ENCODE peak calls at places on chromosome 9, in eight cellular contexts. M is PC-3; Y is keratinocyte; O is CD4-positive, alpha-beta memory T cell; D is fibroblast of lung; U is tibial nerve; R is right cardiac atrium; K is stomach. I is an unnamed sample. For H3K4me1, the result is how much of the 10 kb centered on the place peaks cover.

GRCh38 chr9:38708759-38709158 is 11.2 kb downstream of the FAM240B start:
- DNase-seq in U (no peak), K (no peak), D (peak), M (peak), R (no peak), Y (no peak), O (no peak), I (no peak)

GRCh38 chr9:82074144-82074543 is 85.6 kb downstream of the SPATA31D1 start:
- DNase-seq in Y (no peak), R (no peak), M (no peak), D (no peak), K (no peak), O (no peak), U (no peak), I (no peak)

GRCh38 chr9:87529666-87530065 is 32.0 kb downstream of the DAPK1 start:
- DNase-seq in O (no peak), D (no peak), Y (no peak), K (no peak), M (no peak), R (no peak), U (no peak), I (no peak)

GRCh38 chr9:112091805-112092204 is 83.3 kb downstream of the SUSD1 start:
- DNase-seq in M (no peak), D (peak), U (no peak), K (no peak), R (peak), Y (no peak), O (no peak), I (no peak)

GRCh38 chr9:100442072-100442471 is 15.1 kb downstream of the MSANTD3 start:
- DNase-seq in U (no peak), K (no peak), R (no peak), M (no peak), Y (no peak), O (no peak), D (no peak), I (no peak)

GRCh38 chr9:93017621-93018020 is 40.9 kb upstream of the SUSD3 start:
- DNase-seq in D (no peak), Y (no peak), O (peak), R (no peak), K (peak), U (no peak), M (no peak), I (no peak)

GRCh38 chr9:37436540-37436939 is 14.0 kb downstream of the GRHPR start:
- DNase-seq in R (peak), M (no peak), D (no peak), Y (no peak), O (no peak), K (no peak), U (no peak), I (no peak)

GRCh38 chr9:134369416-134370212 is 43.4 kb downstream of the RXRA start:
- DNase-seq in Y (no peak), U (no peak), O (no peak), K (no peak), M (no peak), R (no peak), D (no peak), I (no peak)

GRCh38 chr9:107942870-107943269 is 453.3 kb upstream of the KLF4 start:
- DNase-seq in R (no peak), O (no peak), D (no peak), U (no peak), K (no peak), M (peak), Y (no peak), I (no peak)

GRCh38 chr9:93259490-93260289 is 75.8 kb downstream of the WNK2 start:
- DNase-seq in O (no peak), U (no peak), Y (no peak), K (peak), M (no peak), R (no peak), D (no peak), I (no peak)

GRCh38 chr9:32742296-32742695 is 41.0 kb upstream of the TMEM215 start:
- DNase-seq in U (no peak), Y (peak), R (no peak), D (peak), O (no peak), M (peak), K (no peak), I (no peak)

GRCh38 chr9:135359764-135360163 is 119.8 kb upstream of the PPP1R26 start:
- DNase-seq in R (no peak), Y (no peak), K (no peak), D (no peak), O (no peak), U (no peak), M (no peak), I (no peak)

GRCh38 chr9:108002296-108003056 is 512.9 kb upstream of the KLF4 start:
- DNase-seq in K (no peak), Y (no peak), O (no peak), R (peak), D (no peak), U (peak), M (no peak), I (no peak)

GRCh38 chr9:93630806-93631411 is 54.5 kb downstream of the PHF2 start:
- DNase-seq in K (no peak), Y (no peak), D (no peak), M (no peak), O (no peak), R (peak), U (no peak), I (no peak)

GRCh38 chr9:70081120-70081495 is 37.5 kb downstream of the MAMDC2 start:
- DNase-seq in D (peak), K (no peak), R (no peak), Y (no peak), M (peak), O (no peak), U (peak), I (no peak)

GRCh38 chr9:135523521-135524129 is 2.4 kb downstream of the LCN1 start:
- DNase-seq in U (no peak), D (no peak), R (no peak), M (no peak), Y (no peak), O (no peak), K (peak), I (no peak)

GRCh38 chr9:89873801-89874200 is 269.0 kb downstream of the GADD45G start:
- DNase-seq in R (no peak), O (no peak), D (no peak), U (no peak), Y (no peak), M (no peak), K (no peak), I (no peak)

GRCh38 chr9:78572266-78572665 is 275.3 kb downstream of the PSAT1 start:
- DNase-seq in Y (no peak), M (peak), R (no peak), K (no peak), U (no peak), O (no peak), D (no peak), I (no peak)

GRCh38 chr9:86407022-86407421 is 52.8 kb upstream of the TUT7 start:
- DNase-seq in K (peak), D (peak), M (peak), O (no peak), Y (peak), U (no peak), R (no peak), I (no peak)

GRCh38 chr9:34362614-34363013 is 14.1 kb downstream of the MYORG start:
- DNase-seq in D (no peak), K (peak), Y (no peak), O (no peak), M (no peak), U (no peak), R (no peak), I (no peak)

GRCh38 chr9:38384990-38385848 is 7.3 kb upstream of the ALDH1B1 start:
- DNase-seq in R (no peak), U (no peak), M (no peak), O (no peak), K (no peak), Y (no peak), D (no peak), I (no peak)

GRCh38 chr9:35611230-35611797 is 6.3 kb downstream of the TESK1 start:
- DNase-seq in D (peak), K (peak), U (peak), Y (no peak), O (peak), M (peak), R (peak), I (peak)

GRCh38 chr9:77453857-77454647 is 194.1 kb downstream of the GNA14 start:
- DNase-seq in M (no peak), Y (no peak), K (no peak), U (no peak), O (no peak), R (no peak), D (no peak), I (no peak)

GRCh38 chr9:116506685-116507084 is 180.4 kb upstream of the TRIM32 start:
- DNase-seq in Y (no peak), D (peak), M (peak), K (no peak), U (no peak), R (no peak), O (no peak), I (no peak)

GRCh38 chr9:119951090-119951489 is 581.9 kb upstream of the BRINP1 start:
- DNase-seq in D (peak), R (peak), M (no peak), U (no peak), O (no peak), K (no peak), Y (no peak), I (no peak)

GRCh38 chr9:336039-336438 is 121.4 kb downstream of the DOCK8 start:
- DNase-seq in D (no peak), Y (no peak), M (peak), R (no peak), U (no peak), O (no peak), K (peak), I (no peak)

GRCh38 chr9:111179577-111179976 is 141.3 kb upstream of the LPAR1 start:
- DNase-seq in R (peak), Y (no peak), K (no peak), M (no peak), U (peak), D (peak), O (no peak), I (no peak)

GRCh38 chr9:89555426-89556375 is 49.1 kb upstream of the GADD45G start:
- DNase-seq in Y (no peak), D (no peak), U (no peak), K (no peak), R (no peak), O (no peak), M (no peak), I (no peak)

GRCh38 chr9:6214903-6215302 is 704 bp upstream of the IL33 start:
- DNase-seq in M (no peak), U (no peak), D (peak), Y (no peak), R (no peak), O (no peak), K (no peak), I (no peak)

GRCh38 chr9:80231847-80232246 is 660.1 kb downstream of the TLE4 start:
- DNase-seq in U (no peak), M (no peak), R (no peak), K (no peak), D (no peak), O (no peak), Y (no peak), I (no peak)

GRCh38 chr9:133356391-133357091 is at the start of the genes SURF1 and SURF2:
- DNase-seq in D (peak), R (peak), K (peak), U (peak), O (peak), Y (no peak), M (peak), I (peak)

GRCh38 chr9:91817493-91818225 is 132.4 kb downstream of the ROR2 start:
- DNase-seq in U (no peak), D (peak), O (no peak), R (no peak), Y (no peak), M (no peak), K (no peak), I (no peak)

GRCh38 chr9:69444021-69444420 is 119.0 kb downstream of the ENTREP1 start:
- DNase-seq in Y (no peak), D (peak), R (no peak), O (no peak), K (no peak), U (no peak), M (no peak), I (no peak)

GRCh38 chr9:111857555-111858211 is 38.9 kb upstream of the UGCG start:
- DNase-seq in M (peak), U (peak), R (no peak), D (no peak), Y (no peak), K (no peak), O (no peak), I (no peak)

GRCh38 chr9:100437860-100438805 is 11.2 kb downstream of the MSANTD3 start:
- DNase-seq in M (peak), D (peak), O (peak), R (peak), U (peak), Y (peak), K (peak), I (peak)

GRCh38 chr9:68844623-68845612 is 139.9 kb downstream of the PIP5K1B start:
- DNase-seq in R (peak), Y (no peak), D (no peak), M (peak), K (peak), U (peak), O (no peak), I (no peak)

GRCh38 chr9:92395617-92396016 is 8.8 kb downstream of the OGN start:
- DNase-seq in M (no peak), R (no peak), D (no peak), Y (no peak), O (no peak), U (no peak), K (no peak), I (no peak)

GRCh38 chr9:16611969-16612368 is 258.5 kb downstream of the BNC2 start:
- DNase-seq in K (no peak), D (peak), R (no peak), U (no peak), Y (no peak), O (no peak), M (no peak), I (no peak)

GRCh38 chr9:91332476-91333231 is 29.1 kb downstream of the AUH start:
- DNase-seq in O (no peak), Y (no peak), K (no peak), U (no peak), D (no peak), R (no peak), M (no peak), I (no peak)

GRCh38 chr9:124263800-124264426 is 6.2 kb downstream of the NEK6 start:
- DNase-seq in M (no peak), Y (no peak), D (no peak), K (no peak), R (peak), U (no peak), O (no peak), I (no peak)

GRCh38 chr9:124262596-124263045 is 4.9 kb downstream of the NEK6 start:
- DNase-seq in D (peak), U (no peak), K (no peak), R (peak), M (no peak), Y (no peak), O (no peak), I (no peak)

GRCh38 chr9:124264812-124265211 is 7.1 kb downstream of the NEK6 start:
- DNase-seq in R (no peak), O (no peak), Y (no peak), K (no peak), U (no peak), M (no peak), D (peak), I (no peak)

GRCh38 chr9:124261787-124262595 is 4.2 kb downstream of the NEK6 start:
- DNase-seq in O (no peak), U (no peak), K (no peak), Y (no peak), D (peak), R (peak), M (no peak), I (no peak)

GRCh38 chr9:124263158-124263557 is 5.4 kb downstream of the NEK6 start:
- DNase-seq in O (no peak), Y (no peak), D (no peak), U (no peak), R (peak), M (no peak), K (no peak), I (no peak)
- H3K27ac ChIP-seq in O (no peak), Y (no peak), D (no peak), U (peak), R (no peak), M (no peak), K (peak), I (no peak)

GRCh38 chr9:2933165-2934095 is 89.5 kb upstream of the PUM3 start:
- DNase-seq in O (no peak), U (no peak), M (no peak), K (no peak), Y (no peak), R (no peak), D (no peak), I (no peak)
- H3K4me3 ChIP-seq in O (no peak), U (no peak), M (no peak), K (no peak), Y (no peak), R (no peak), D (no peak), I (no peak)

DNA sequence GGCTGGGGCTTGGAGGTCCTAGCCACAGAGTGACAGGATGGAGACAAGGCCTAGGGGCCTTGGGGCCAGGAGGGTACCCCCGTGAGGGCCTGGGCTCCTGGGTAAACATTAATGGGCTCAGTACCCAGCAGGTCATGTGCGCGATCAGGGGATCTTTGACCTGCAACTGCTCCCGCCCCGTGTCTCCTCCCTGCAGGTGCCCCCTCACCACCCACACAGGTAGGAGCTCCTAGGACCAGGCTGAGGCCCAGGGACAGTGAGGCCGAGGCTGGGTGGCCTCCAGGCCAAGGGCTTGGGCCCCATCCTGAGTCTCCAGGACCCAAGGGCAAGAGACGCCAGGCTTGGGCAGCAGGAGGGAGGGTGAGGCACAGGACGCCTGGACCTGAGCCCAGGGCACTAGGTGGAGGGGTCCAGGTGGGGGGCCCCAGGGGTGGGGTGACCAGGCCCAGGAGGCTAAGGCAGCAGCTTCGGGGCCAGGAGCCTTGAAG is at the start of gene SLC34A3:
- DNase-seq in M (no peak), K (no peak), D (no peak), O (no peak), Y (no peak), R (no peak), U (no peak), I (no peak)
- H3K4me1 ChIP-seq in M (under half), K (under half), D (under half), O (under half), Y (under half), R (under half), U (under half), I (under half)

GRCh38 chr9:19233344-19233743 is 2.9 kb downstream of the DENND4C start:
- DNase-seq in D (no peak), K (no peak), R (no peak), U (no peak), Y (no peak), O (no peak), M (no peak), I (no peak)

GRCh38 chr9:19230356-19231125 is at the start of gene DENND4C:
- DNase-seq in O (peak), Y (no peak), U (peak), K (peak), M (peak), R (peak), D (peak), I (peak)

GRCh38 chr9:19231126-19232035 is 888 bp downstream of the DENND4C start:
- DNase-seq in K (peak), O (no peak), Y (no peak), D (peak), M (peak), U (no peak), R (no peak), I (no peak)

GRCh38 chr9:19232830-19233194 is 2.3 kb downstream of the DENND4C start:
- DNase-seq in K (no peak), U (no peak), O (no peak), Y (no peak), D (peak), M (peak), R (no peak), I (no peak)

GRCh38 chr9:19232117-19232829 is 1.8 kb downstream of the DENND4C start:
- DNase-seq in O (no peak), M (peak), D (no peak), K (no peak), U (no peak), R (no peak), Y (no peak), I (no peak)
- H3K27ac ChIP-seq in O (peak), M (no peak), D (peak), K (peak), U (peak), R (no peak), Y (peak), I (no peak)

GRCh38 chr9:121271368-121272351 is 3.7 kb downstream of the GSN start:
- DNase-seq in O (no peak), Y (no peak), M (no peak), D (peak), K (no peak), U (peak), R (peak), I (no peak)
- H3K4me3 ChIP-seq in O (no peak), Y (no peak), M (no peak), D (peak), K (peak), U (no peak), R (no peak), I (no peak)

GRCh38 chr9:113620377-113621161 is 157.0 kb downstream of the RGS3 start:
- DNase-seq in Y (peak), M (peak), O (no peak), U (peak), K (peak), R (peak), D (peak), I (no peak)

GRCh38 chr9:113621309-113621791 is 157.8 kb downstream of the RGS3 start:
- DNase-seq in R (peak), U (peak), Y (no peak), M (no peak), D (peak), O (no peak), K (no peak), I (no peak)

GRCh38 chr9:113617550-113617949 is 154.0 kb downstream of the RGS3 start:
- DNase-seq in Y (no peak), U (no peak), K (no peak), D (peak), R (no peak), M (no peak), O (no peak), I (no peak)

GRCh38 chr9:113620016-113620376 is 156.5 kb downstream of the RGS3 start:
- DNase-seq in U (no peak), R (no peak), K (no peak), O (no peak), D (no peak), Y (no peak), M (no peak), I (no peak)

GRCh38 chr9:113619156-113619861 is 155.8 kb downstream of the RGS3 start:
- DNase-seq in D (no peak), K (no peak), U (no peak), M (no peak), O (no peak), R (no peak), Y (no peak), I (no peak)
- H3K4me1 ChIP-seq in D (under half), K (half or more), U (half or more), M (under half), O (under half), R (under half), Y (under half), I (under half)

DNA sequence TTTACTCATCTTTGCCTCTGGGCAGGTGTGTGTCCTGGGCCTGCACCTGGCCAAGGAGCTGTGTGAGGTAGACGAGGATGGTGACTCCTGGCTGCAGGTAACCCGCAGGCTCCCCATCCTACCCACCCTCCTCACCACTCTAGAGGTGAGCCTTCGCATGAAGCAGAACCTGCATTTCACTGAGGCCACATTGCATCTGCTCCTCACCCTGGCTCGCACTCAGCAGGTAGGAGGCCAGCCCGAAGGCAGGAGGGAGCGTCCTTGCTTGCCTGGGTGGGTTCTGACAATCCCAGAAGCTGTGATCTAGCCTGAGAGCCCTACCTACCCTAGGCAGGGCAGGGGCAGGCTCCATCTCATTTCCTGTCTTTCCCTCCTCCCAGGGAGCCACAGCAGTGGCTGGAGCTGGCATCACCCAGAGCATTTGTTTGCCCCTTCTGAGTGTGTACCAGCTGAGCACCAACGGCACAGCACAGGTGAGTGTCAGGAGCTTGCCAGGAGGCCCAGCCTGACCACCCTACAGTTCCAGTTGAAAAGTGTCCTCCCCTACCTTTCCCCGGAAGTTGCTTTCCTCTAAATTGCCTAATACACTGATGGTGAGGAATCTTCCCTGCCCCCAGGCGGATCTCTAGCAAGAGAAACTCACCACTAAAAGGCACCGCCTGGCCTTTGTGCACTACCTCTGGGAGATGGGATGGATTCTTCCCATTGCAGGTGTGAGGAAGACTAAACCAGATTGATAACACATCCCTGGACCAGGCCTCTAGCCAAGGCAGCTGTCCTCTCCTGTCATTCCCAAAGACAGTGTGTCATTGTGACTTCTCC is 26.4 kb downstream of the SH3GLB2 start:
- DNase-seq in D (no peak), U (no peak), Y (no peak), M (no peak), K (no peak), R (no peak), O (no peak), I (no peak)
- H3K27ac ChIP-seq in D (no peak), U (peak), Y (no peak), M (no peak), K (no peak), R (no peak), O (no peak), I (no peak)